ENCODE peak calls at places on chromosomes 3 and 15, in six cellular contexts. S, B, P, X, Z and U are unnamed samples.

GRCh38 chr3:106825962-106826605 is 551.2 kb upstream of the CCDC54 start:
- DNase-seq in S (no peak), B (peak; percentile 31), P (no peak), X (no peak), Z (peak; percentile 66), U (no peak)

GRCh38 chr3:117248149-117248548 is 538.6 kb downstream of the TUSC7 start:
- DNase-seq in S (peak; percentile 5), B (no peak), P (no peak), X (no peak), Z (no peak), U (no peak)

GRCh38 chr15:87649175-87649574 is 607.4 kb downstream of the NTRK3 start:
- DNase-seq in S (no peak), B (no peak), P (no peak), X (no peak), Z (no peak), U (no peak)

GRCh38 chr3:195554458-195554857 is 11.3 kb upstream of the PPP1R2 start:
- DNase-seq in S (no peak), B (no peak), P (no peak), X (no peak), Z (no peak), U (no peak)

GRCh38 chr3:186261638-186262037 is 100.4 kb downstream of the DGKG start:
- DNase-seq in S (no peak), B (no peak), P (no peak), X (no peak), Z (no peak), U (no peak)

GRCh38 chr3:155995525-155996370 is 124.6 kb upstream of the KCNAB1 start:
- DNase-seq in S (peak; percentile 30), B (peak; percentile 60), P (no peak), X (no peak), Z (peak; percentile 23), U (no peak)

GRCh38 chr3:12222765-12223485 is 64.2 kb upstream of the TIMP4 start:
- DNase-seq in S (no peak), B (no peak), P (no peak), X (no peak), Z (peak; percentile 63), U (no peak)

GRCh38 chr3:167735233-167736107 is at the start of gene SERPINI1:
- DNase-seq in S (peak; percentile 93), B (peak; percentile 98), P (peak; percentile 39), X (peak; percentile 94), Z (peak; percentile 66), U (peak; percentile 89)

GRCh38 chr15:39135989-39136388 is 444.9 kb upstream of the THBS1 start:
- DNase-seq in S (no peak), B (no peak), P (no peak), X (no peak), Z (peak; percentile 94), U (no peak)

GRCh38 chr3:7875858-7876442 is 625.7 kb upstream of the LMCD1 start:
- DNase-seq in S (no peak), B (no peak), P (no peak), X (no peak), Z (no peak), U (no peak)